ENCODE peak calls at places on chromosomes 2 and 18, in ten cellular contexts. P is AG09309; O is activated effector memory CD4-positive, alpha-beta T cell treated with Interleukin-2 at 50 U/mL for 16 hours; X is NCI-H460; D is COR-L47; A is amygdala; G is neuronal stem cell; C is mucosa of gallbladder; H is activated CD4-positive, alpha-beta T cell treated with anti-CD3 and anti-CD28 coated beads, Interleukin-2, amount 10 ng/mL, durations not matched to agents 7 days and 5 days; R is mucosa of descending colon. L is an unnamed sample.

GRCh38 chr2:44430340-44430739 is 68.6 kb downstream of the CAMKMT start:
- DNase-seq in P (no peak), O (no peak), X (no peak), D (peak), A (no peak), G (peak), C (no peak), H (no peak), R (no peak), L (no peak)

GRCh38 chr2:45669109-45669508 is 17.6 kb downstream of the PRKCE start:
- DNase-seq in P (no peak), O (no peak), X (no peak), D (no peak), A (no peak), G (no peak), C (no peak), H (no peak), R (no peak), L (no peak)

GRCh38 chr2:32962652-32963051 is 15.9 kb downstream of the LTBP1 start:
- DNase-seq in P (no peak), O (no peak), X (no peak), D (no peak), A (no peak), G (no peak), C (no peak), H (no peak), R (no peak), L (no peak)

GRCh38 chr2:120765911-120766757 is 30.5 kb downstream of the GLI2 start:
- DNase-seq in P (no peak), O (no peak), X (no peak), D (no peak), A (no peak), G (no peak), C (peak), H (no peak), R (peak), L (peak)

GRCh38 chr2:107418713-107419112 is 408.0 kb upstream of the RGPD4 start:
- DNase-seq in P (no peak), O (no peak), X (no peak), D (no peak), A (no peak), G (no peak), C (no peak), H (no peak), R (no peak), L (no peak)

GRCh38 chr2:137237055-137237454 is 471.7 kb downstream of the THSD7B start:
- DNase-seq in P (peak), O (no peak), X (no peak), D (no peak), A (no peak), G (no peak), C (no peak), H (no peak), R (no peak), L (no peak)

GRCh38 chr2:233708942-233709341 is 3.8 kb upstream of the UGT1A5 start:
- DNase-seq in P (no peak), O (no peak), X (no peak), D (no peak), A (no peak), G (no peak), C (no peak), H (no peak), R (no peak), L (no peak)

GRCh38 chr2:12915792-12916191 is 199.1 kb downstream of the TRIB2 start:
- DNase-seq in P (no peak), O (no peak), X (no peak), D (no peak), A (no peak), G (no peak), C (no peak), H (no peak), R (no peak), L (no peak)

GRCh38 chr2:160351978-160352377 is 141.6 kb downstream of the RBMS1 start:
- DNase-seq in P (no peak), O (no peak), X (no peak), D (no peak), A (no peak), G (no peak), C (no peak), H (no peak), R (no peak), L (no peak)

GRCh38 chr2:117523267-117523666 is 291.2 kb upstream of the DDX18 start:
- DNase-seq in P (no peak), O (no peak), X (no peak), D (peak), A (no peak), G (no peak), C (peak), H (no peak), R (peak), L (peak)

GRCh38 chr2:40348665-40349064 is 103.2 kb downstream of the SLC8A1 start:
- DNase-seq in P (peak), O (no peak), X (no peak), D (no peak), A (no peak), G (no peak), C (no peak), H (no peak), R (no peak), L (no peak)

GRCh38 chr2:46913471-46914381 is 1.9 kb downstream of the MCFD2 start:
- DNase-seq in P (no peak), O (no peak), X (no peak), D (no peak), A (no peak), G (no peak), C (peak), H (no peak), R (no peak), L (peak)

GRCh38 chr18:25630682-25631081 is 278.7 kb upstream of the ZNF521 start:
- DNase-seq in P (no peak), O (no peak), X (no peak), D (no peak), A (no peak), G (no peak), C (no peak), H (no peak), R (no peak), L (no peak)

GRCh38 chr18:80210312-80211083 is 36.8 kb downstream of the PARD6G start:
- DNase-seq in P (no peak), O (no peak), X (no peak), D (no peak), A (no peak), G (no peak), C (no peak), H (no peak), R (no peak), L (no peak)

GRCh38 chr18:70981400-70982140 is 692.7 kb downstream of the SOCS6 start:
- DNase-seq in P (no peak), O (no peak), X (no peak), D (peak), A (no peak), G (no peak), C (no peak), H (no peak), R (no peak), L (no peak)

GRCh38 chr2:123209185-123209584 is 815.9 kb upstream of the CNTNAP5 start:
- DNase-seq in P (no peak), O (no peak), X (no peak), D (no peak), A (no peak), G (no peak), C (no peak), H (no peak), R (no peak), L (no peak)

GRCh38 chr2:234500394-234501006 is 3.6 kb upstream of the ARL4C start:
- DNase-seq in P (no peak), O (peak), X (peak), D (peak), A (no peak), G (no peak), C (peak), H (peak), R (peak), L (peak)

GRCh38 chr2:239818531-239819011 is 206.6 kb downstream of the NDUFA10 start:
- DNase-seq in P (no peak), O (no peak), X (no peak), D (no peak), A (peak), G (no peak), C (no peak), H (peak), R (peak), L (no peak)

GRCh38 chr18:23918395-23919032 is 96.0 kb upstream of the TTC39C start:
- DNase-seq in P (no peak), O (peak), X (peak), D (peak), A (peak), G (peak), C (peak), H (peak), R (peak), L (peak)

GRCh38 chr2:28755411-28755810 is 3.8 kb downstream of the PPP1CB start:
- DNase-seq in P (no peak), O (no peak), X (no peak), D (no peak), A (no peak), G (no peak), C (no peak), H (no peak), R (no peak), L (no peak)

GRCh38 chr2:130726614-130727180 is 2.2 kb upstream of the GPR148 start:
- DNase-seq in P (no peak), O (no peak), X (no peak), D (no peak), A (no peak), G (no peak), C (no peak), H (no peak), R (no peak), L (no peak)

GRCh38 chr2:23926289-23926749 is 604 bp downstream of the ATAD2B start:
- DNase-seq in P (no peak), O (peak), X (no peak), D (no peak), A (no peak), G (peak), C (peak), H (no peak), R (no peak), L (no peak)

GRCh38 chr18:11994346-11994707 is 13.0 kb downstream of the IMPA2 start:
- DNase-seq in P (peak), O (no peak), X (peak), D (no peak), A (no peak), G (no peak), C (peak), H (no peak), R (peak), L (peak)

GRCh38 chr2:204776781-204777559 is 231.7 kb downstream of the PARD3B start:
- DNase-seq in P (no peak), O (no peak), X (no peak), D (no peak), A (no peak), G (no peak), C (no peak), H (no peak), R (no peak), L (no peak)

GRCh38 chr18:57025525-57025924 is 121.4 kb upstream of the BOD1L2 start:
- DNase-seq in P (no peak), O (no peak), X (no peak), D (no peak), A (no peak), G (no peak), C (no peak), H (no peak), R (no peak), L (no peak)

GRCh38 chr18:80037300-80037699 is 3.1 kb downstream of the RBFA start:
- DNase-seq in P (no peak), O (no peak), X (no peak), D (no peak), A (no peak), G (no peak), C (no peak), H (no peak), R (no peak), L (no peak)

GRCh38 chr18:78965260-78965659 is 14.4 kb upstream of the SALL3 start:
- DNase-seq in P (no peak), O (no peak), X (no peak), D (no peak), A (no peak), G (no peak), C (no peak), H (no peak), R (no peak), L (no peak)

GRCh38 chr2:241036397-241036963 is 38.1 kb downstream of the SNED1 start:
- DNase-seq in P (no peak), O (peak), X (peak), D (no peak), A (no peak), G (peak), C (no peak), H (peak), R (peak), L (peak)

GRCh38 chr2:84959045-84959493 is 11.9 kb upstream of the KCMF1 start:
- DNase-seq in P (no peak), O (no peak), X (no peak), D (no peak), A (no peak), G (no peak), C (no peak), H (no peak), R (no peak), L (peak)

GRCh38 chr2:120769076-120769786 is 33.6 kb downstream of the GLI2 start:
- DNase-seq in P (no peak), O (no peak), X (no peak), D (no peak), A (no peak), G (no peak), C (no peak), H (no peak), R (peak), L (no peak)

GRCh38 chr2:39733070-39733674 is 45.9 kb downstream of the THUMPD2 start:
- DNase-seq in P (peak), O (no peak), X (no peak), D (no peak), A (no peak), G (no peak), C (no peak), H (no peak), R (no peak), L (no peak)

GRCh38 chr2:212495076-212495475 is 43.5 kb downstream of the ERBB4 start:
- DNase-seq in P (no peak), O (no peak), X (no peak), D (no peak), A (no peak), G (no peak), C (no peak), H (no peak), R (no peak), L (no peak)

GRCh38 chr2:12715258-12715865 is 1.4 kb upstream of the TRIB2 start:
- DNase-seq in P (no peak), O (no peak), X (no peak), D (no peak), A (no peak), G (no peak), C (no peak), H (no peak), R (no peak), L (no peak)

GRCh38 chr2:111121028-111121872 is 536 bp downstream of the BCL2L11 start:
- DNase-seq in P (no peak), O (peak), X (peak), D (peak), A (peak), G (peak), C (peak), H (peak), R (no peak), L (peak)

GRCh38 chr2:72745679-72746368 is 80.0 kb downstream of the EXOC6B start:
- DNase-seq in P (peak), O (no peak), X (peak), D (peak), A (no peak), G (peak), C (no peak), H (peak), R (no peak), L (peak)

GRCh38 chr2:48707466-48707865 is 48.1 kb downstream of the LHCGR start:
- DNase-seq in P (no peak), O (no peak), X (no peak), D (no peak), A (no peak), G (no peak), C (no peak), H (peak), R (peak), L (no peak)

GRCh38 chr2:31382452-31383120 is 32.0 kb downstream of the XDH start:
- DNase-seq in P (no peak), O (no peak), X (no peak), D (no peak), A (no peak), G (no peak), C (no peak), H (no peak), R (no peak), L (no peak)